ENCODE peak calls at places on chromosomes 5 and 9, in five cellular contexts. S, C, K, I and D are unnamed samples.

GRCh38 chr5:111003623-111004022 is 67.9 kb upstream of the TSLP start:
- DNase-seq in S (no peak), C (no peak), K (no peak), I (no peak), D (no peak)

GRCh38 chr5:98414938-98415337 is 358.5 kb upstream of the RGMB start:
- DNase-seq in S (peak), C (no peak), K (peak), I (no peak), D (no peak)

GRCh38 chr9:74940600-74940999 is 12.1 kb downstream of the C9orf40 start:
- DNase-seq in S (no peak), C (no peak), K (no peak), I (no peak), D (no peak)

GRCh38 chr5:79062431-79062830 is 7.0 kb downstream of the DMGDH start:
- DNase-seq in S (no peak), C (no peak), K (no peak), I (no peak), D (no peak)

GRCh38 chr5:142358648-142359047 is 33.8 kb upstream of the SPRY4 start:
- DNase-seq in S (no peak), C (no peak), K (no peak), I (no peak), D (no peak)

GRCh38 chr5:84536797-84537196 is 152.1 kb upstream of the EDIL3 start:
- DNase-seq in S (no peak), C (no peak), K (no peak), I (no peak), D (no peak)

GRCh38 chr9:111386386-111386785 is 56.4 kb upstream of the OR2K2 start:
- DNase-seq in S (no peak), C (no peak), K (no peak), I (no peak), D (no peak)

GRCh38 chr5:57302164-57302563 is 128.3 kb downstream of the GPBP1 start:
- DNase-seq in S (peak), C (no peak), K (no peak), I (no peak), D (no peak)

GRCh38 chr9:86614871-86615849 is 260.9 kb upstream of the TUT7 start:
- DNase-seq in S (peak), C (no peak), K (no peak), I (no peak), D (no peak)

GRCh38 chr9:89138463-89139390 is 39.9 kb downstream of the SHC3 start:
- DNase-seq in S (peak), C (no peak), K (no peak), I (no peak), D (no peak)

GRCh38 chr9:133460405-133461175 is 812 bp downstream of the CACFD1 start:
- DNase-seq in S (no peak), C (peak), K (no peak), I (no peak), D (no peak)